ENCODE peak calls at places on chromosome 17, in four cellular contexts. X, W, O and V are unnamed samples.

GRCh38 chr17:65688307-65688706 is 126.9 kb upstream of the AXIN2 start:
- DNase-seq in X (no peak), W (no peak), O (no peak), V (no peak)

GRCh38 chr17:82929011-82929622 is 89.3 kb upstream of the ZNF750 start:
- DNase-seq in X (no peak), W (no peak), O (no peak), V (no peak)

GRCh38 chr17:61149106-61149505 is 250.5 kb upstream of the TBX2 start:
- DNase-seq in X (no peak), W (no peak), O (no peak), V (no peak)

GRCh38 chr17:27379863-27380533 is 76.2 kb upstream of the KSR1 start:
- DNase-seq in X (peak), W (peak), O (no peak), V (peak)

GRCh38 chr17:78535285-78536197 is 41.7 kb downstream of the DNAH17 start:
- DNase-seq in X (no peak), W (no peak), O (peak), V (no peak)

GRCh38 chr17:4327638-4328037 is 38.8 kb downstream of the UBE2G1 start:
- DNase-seq in X (peak), W (no peak), O (no peak), V (no peak)

GRCh38 chr17:43006639-43007551 is at the start of gene IFI35:
- DNase-seq in X (peak), W (no peak), O (peak), V (peak)

GRCh38 chr17:21015564-21015963 is 27.2 kb downstream of the USP22 start:
- DNase-seq in X (no peak), W (no peak), O (no peak), V (no peak)

GRCh38 chr17:77736207-77736600 is 222.3 kb upstream of the TNRC6C start:
- DNase-seq in X (no peak), W (no peak), O (no peak), V (peak)

GRCh38 chr17:39150795-39151679 is at the start of gene PLXDC1:
- DNase-seq in X (no peak), W (peak), O (peak), V (peak)

GRCh38 chr17:34125010-34125409 is 130.1 kb upstream of the CCL2 start:
- DNase-seq in X (no peak), W (no peak), O (no peak), V (no peak)

GRCh38 chr17:19003966-19004600 is 481 bp downstream of the FAM83G start:
- DNase-seq in X (no peak), W (peak), O (peak), V (peak)

GRCh38 chr17:28698253-28698941 is 13.3 kb downstream of the PROCA1 start:
- DNase-seq in X (no peak), W (no peak), O (no peak), V (no peak)

GRCh38 chr17:45867171-45867570 is 22.5 kb downstream of the SPPL2C start:
- DNase-seq in X (no peak), W (no peak), O (no peak), V (no peak)

DNA sequence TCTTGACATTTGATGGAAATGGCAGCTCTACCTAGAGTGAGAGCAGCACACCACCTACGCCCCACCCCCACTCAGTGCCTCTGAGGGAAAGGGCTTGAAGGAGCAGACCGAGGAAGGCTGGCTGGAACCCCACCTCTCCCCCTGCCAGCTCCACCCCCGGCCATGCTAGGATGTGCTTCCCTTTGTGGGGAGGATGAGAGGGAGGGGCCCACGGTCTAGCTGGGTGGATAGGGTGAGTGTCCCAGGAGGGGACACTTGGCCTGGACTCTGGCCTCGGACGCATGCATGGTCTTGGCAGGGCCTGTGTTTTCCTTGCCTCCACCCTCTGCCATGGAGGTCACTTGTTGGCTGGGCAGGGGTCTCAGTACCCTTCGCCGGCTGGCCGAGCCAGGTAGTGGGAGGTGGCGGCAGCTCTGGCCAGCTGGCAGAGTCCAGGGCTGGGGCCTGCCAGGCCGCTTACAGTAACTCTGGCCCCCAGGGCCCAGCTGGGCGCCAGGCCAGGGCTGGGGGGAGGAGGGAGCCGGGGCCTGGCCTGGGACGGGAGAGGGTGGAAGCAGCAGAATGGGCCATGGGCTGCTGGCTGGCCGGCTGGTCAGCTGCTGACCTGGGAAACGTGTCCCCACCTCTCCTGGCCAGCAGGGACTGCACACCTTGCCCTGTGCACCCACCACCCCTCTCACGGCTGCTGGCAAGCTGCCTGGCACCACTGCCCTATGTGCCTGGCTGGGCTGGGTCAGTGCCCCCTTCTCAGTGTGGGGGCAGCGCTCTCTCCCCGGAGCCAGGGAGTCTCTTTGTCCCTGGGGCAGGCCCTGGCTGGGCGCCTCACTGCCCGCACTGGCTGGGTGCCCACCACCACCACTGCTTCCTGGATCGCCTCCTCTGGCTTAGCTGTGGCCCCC is 23.0 kb downstream of the RARA start:
- DNase-seq in X (no peak), W (peak), O (no peak), V (no peak)
- H3K4me3 ChIP-seq in X (no peak), W (no peak), O (no peak), V (no peak)

DNA sequence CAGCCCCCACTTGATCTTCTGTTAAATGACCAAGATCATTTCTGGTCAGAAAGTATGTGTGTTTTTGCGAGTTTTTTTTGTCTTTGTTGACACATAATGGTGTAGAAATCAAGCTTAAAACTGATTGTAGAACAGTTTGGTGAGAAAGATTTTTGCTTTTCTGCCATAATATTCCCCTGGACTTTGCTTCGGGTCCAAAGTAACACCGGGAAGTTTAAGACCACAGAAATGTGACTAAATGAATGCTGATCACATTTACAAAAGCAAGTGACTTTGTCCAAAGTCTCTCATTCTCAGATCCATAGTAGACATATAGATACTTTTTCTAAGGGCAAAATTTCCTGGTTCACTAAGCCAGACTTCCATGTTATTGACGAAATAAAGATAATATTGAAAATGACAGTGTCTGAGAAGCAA is 2.6 kb downstream of the FAM20A start:
- DNase-seq in X (no peak), W (no peak), O (no peak), V (no peak)
- H3K4me3 ChIP-seq in X (no peak), W (no peak), O (no peak), V (no peak)

GRCh38 chr17:59108400-59109102 is 1.9 kb upstream of the TRIM37 start:
- DNase-seq in X (no peak), W (no peak), O (no peak), V (peak)
- H3K4me3 ChIP-seq in X (no peak), W (no peak), O (no peak), V (no peak)

DNA sequence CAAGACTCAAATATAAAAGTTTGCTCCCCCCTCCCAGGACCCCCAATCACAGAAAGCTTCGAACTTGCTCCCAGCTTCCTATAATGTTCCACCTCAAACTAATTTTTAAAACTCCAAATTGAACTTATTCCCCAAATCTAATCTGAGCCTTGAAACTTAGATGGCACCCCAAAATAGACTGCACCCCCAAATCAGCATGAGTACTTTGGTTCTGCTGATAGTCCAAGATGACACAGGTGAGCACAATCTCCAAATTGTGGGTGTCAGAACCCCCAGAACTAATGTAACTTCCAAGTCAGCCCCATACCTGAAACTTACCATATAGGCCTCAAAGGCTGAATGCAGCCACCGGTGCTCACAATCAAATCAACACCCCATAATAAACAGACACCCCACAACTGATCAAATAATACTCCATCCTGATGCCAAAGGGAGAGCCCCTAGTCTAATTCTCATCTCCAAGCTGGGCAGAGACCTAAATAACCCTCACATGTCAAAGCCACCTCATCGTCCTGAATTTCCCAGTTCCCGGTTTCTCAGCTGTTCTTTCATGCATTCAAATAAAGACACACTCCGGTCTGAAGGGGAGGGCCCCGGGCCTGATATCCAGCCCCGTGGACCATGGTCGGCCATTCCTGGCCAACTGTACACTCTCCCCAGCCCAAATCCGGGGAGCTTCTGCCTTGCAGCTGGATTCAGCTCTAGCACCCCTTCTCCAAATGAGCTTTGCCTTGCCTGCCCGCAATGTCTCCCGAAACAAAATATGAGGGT is 1.8 kb upstream of the BCL6B start:
- DNase-seq in X (no peak), W (no peak), O (no peak), V (no peak)
- H3K4me3 ChIP-seq in X (no peak), W (no peak), O (no peak), V (no peak)

GRCh38 chr17:49227436-49228261 is 2.9 kb downstream of the PHOSPHO1 start:
- DNase-seq in X (peak), W (peak), O (peak), V (peak)
- H3K4me3 ChIP-seq in X (no peak), W (no peak), O (no peak), V (no peak)

GRCh38 chr17:74276051-74276476 is 2.0 kb downstream of the DNAI2 start:
- DNase-seq in X (no peak), W (no peak), O (no peak), V (no peak)

GRCh38 chr17:74274060-74274702 is at the start of gene DNAI2:
- DNase-seq in X (no peak), W (peak), O (no peak), V (peak)

GRCh38 chr17:74276561-74277009 is 2.6 kb downstream of the DNAI2 start:
- DNase-seq in X (no peak), W (no peak), O (no peak), V (peak)

GRCh38 chr17:74272731-74273201 is 1.3 kb upstream of the DNAI2 start:
- DNase-seq in X (peak), W (no peak), O (no peak), V (peak)

DNA sequence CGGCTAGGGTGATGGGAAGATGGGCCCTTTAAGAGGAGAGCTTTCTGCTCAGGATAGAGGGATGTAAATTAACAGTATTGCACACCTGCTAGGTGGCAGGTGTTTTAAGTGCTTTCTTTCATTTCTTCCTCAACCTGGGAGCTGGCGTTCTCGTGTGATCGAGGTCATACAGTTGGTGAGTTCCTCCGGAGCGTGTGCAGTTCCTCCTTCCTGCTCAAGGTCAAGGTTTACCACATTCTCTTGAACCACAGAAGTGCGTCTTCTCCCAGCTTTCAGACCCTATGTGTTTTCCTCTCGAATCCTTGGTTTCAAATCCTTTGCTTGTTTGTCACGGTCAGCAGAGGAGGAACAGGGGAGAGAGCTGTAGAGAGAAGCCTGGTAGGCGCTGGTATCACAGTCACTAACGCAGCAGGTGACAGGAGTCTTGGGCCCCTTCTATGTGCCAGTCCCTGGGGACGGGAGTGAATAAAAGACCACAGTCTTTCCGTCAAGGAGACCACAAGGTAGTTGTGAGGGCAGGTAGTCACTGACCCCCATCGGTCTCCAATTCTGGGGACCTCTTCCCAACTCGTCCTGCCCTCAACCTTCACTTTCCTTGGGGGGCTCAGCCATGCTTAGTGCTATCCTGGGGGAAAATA is 788 bp downstream of the DNAI2 start:
- DNase-seq in X (no peak), W (no peak), O (no peak), V (no peak)
- H3K4me3 ChIP-seq in X (no peak), W (no peak), O (peak), V (no peak)

DNA sequence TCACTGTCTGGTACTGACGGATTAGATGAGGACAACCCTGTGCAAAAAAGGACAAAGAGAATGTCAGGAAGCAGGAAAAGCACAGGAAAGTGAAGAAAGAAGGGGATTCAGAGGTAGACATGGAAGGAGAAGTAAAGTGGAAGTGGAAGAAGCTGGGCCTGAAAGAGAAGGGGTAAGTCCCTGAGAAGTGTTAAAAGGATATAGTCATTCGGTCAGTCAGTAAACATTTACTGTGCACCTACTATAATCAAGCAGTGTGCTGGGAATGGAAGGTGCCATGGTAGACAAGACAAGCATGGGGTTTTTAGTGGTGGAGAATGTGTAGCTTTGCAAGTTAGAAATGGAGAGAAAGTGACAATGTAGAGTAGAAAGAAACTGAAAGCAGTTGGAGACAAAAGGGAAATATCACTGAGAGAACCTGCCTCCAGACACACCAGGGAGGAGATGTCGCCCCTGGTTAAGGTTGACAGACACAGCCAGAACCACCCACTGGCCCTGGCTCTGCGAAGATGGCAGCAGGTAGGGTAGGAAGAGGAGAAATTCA is 4.4 kb upstream of the SP2 start:
- DNase-seq in X (no peak), W (no peak), O (no peak), V (no peak)
- H3K4me3 ChIP-seq in X (no peak), W (no peak), O (no peak), V (no peak)